ENCODE peak calls at places on chromosomes 7 and 10, in four cellular contexts. One of them, this sample, is unnamed.

GRCh38 chr7:100087055-100087750 is 1.6 kb upstream of the COPS6 start:
- DNase-seq in aorta: no peak
- DNase-seq in pancreas: no peak
- DNase-seq in CD4-positive, alpha-beta memory T cell: no peak
- DNase-seq in this sample: no peak

GRCh38 chr7:36286241-36286640 is 103.4 kb upstream of the ANLN start:
- DNase-seq in CD4-positive, alpha-beta memory T cell: peak; percentile 83
- DNase-seq in aorta: no peak
- DNase-seq in pancreas: no peak
- DNase-seq in this sample: peak; percentile 71

GRCh38 chr10:23343591-23344225 is 889 bp downstream of the C10orf67 start:
- DNase-seq in CD4-positive, alpha-beta memory T cell: peak; percentile 24
- DNase-seq in aorta: peak; percentile 62
- DNase-seq in pancreas: peak; percentile 65
- DNase-seq in this sample: no peak

GRCh38 chr10:110006358-110007170 is 1.2 kb upstream of the ADD3 start:
- DNase-seq in aorta: peak; percentile 86
- DNase-seq in pancreas: no peak
- DNase-seq in CD4-positive, alpha-beta memory T cell: no peak
- DNase-seq in this sample: peak; percentile 1

GRCh38 chr10:112471878-112472487 is 25.0 kb downstream of the VTI1A start:
- DNase-seq in aorta: no peak
- DNase-seq in CD4-positive, alpha-beta memory T cell: peak; percentile 28
- DNase-seq in pancreas: no peak
- DNase-seq in this sample: no peak

GRCh38 chr7:28808786-28809533 is 149.2 kb downstream of the TRIL start:
- DNase-seq in pancreas: no peak
- DNase-seq in CD4-positive, alpha-beta memory T cell: no peak
- DNase-seq in aorta: peak; percentile 63
- DNase-seq in this sample: no peak

GRCh38 chr7:92622680-92623079 is 32.5 kb upstream of the FAM133B start:
- DNase-seq in pancreas: no peak
- DNase-seq in CD4-positive, alpha-beta memory T cell: no peak
- DNase-seq in aorta: no peak
- DNase-seq in this sample: no peak

GRCh38 chr10:61961278-61961677 is 59.8 kb downstream of the ARID5B start:
- DNase-seq in pancreas: no peak
- DNase-seq in aorta: no peak
- DNase-seq in CD4-positive, alpha-beta memory T cell: peak; percentile 51
- DNase-seq in this sample: no peak

GRCh38 chr7:85829817-85830432 is 643.1 kb upstream of the SEMA3D start:
- DNase-seq in aorta: no peak
- DNase-seq in pancreas: no peak
- DNase-seq in CD4-positive, alpha-beta memory T cell: no peak
- DNase-seq in this sample: no peak

GRCh38 chr10:43136432-43136831 is 1.8 kb upstream of the CSGALNACT2 start:
- DNase-seq in CD4-positive, alpha-beta memory T cell: no peak
- DNase-seq in pancreas: no peak
- DNase-seq in aorta: no peak
- DNase-seq in this sample: no peak

GRCh38 chr7:85567983-85568382 is 381.1 kb upstream of the SEMA3D start:
- DNase-seq in pancreas: no peak
- DNase-seq in CD4-positive, alpha-beta memory T cell: no peak
- DNase-seq in aorta: no peak
- DNase-seq in this sample: no peak

GRCh38 chr10:88478256-88478655 is 104.9 kb downstream of the RNLS start:
- DNase-seq in pancreas: no peak
- DNase-seq in aorta: no peak
- DNase-seq in CD4-positive, alpha-beta memory T cell: no peak
- DNase-seq in this sample: no peak

GRCh38 chr7:129835436-129836020 is 117.2 kb downstream of the UBE2H start:
- DNase-seq in CD4-positive, alpha-beta memory T cell: no peak
- DNase-seq in aorta: no peak
- DNase-seq in pancreas: no peak
- DNase-seq in this sample: no peak

GRCh38 chr7:1388021-1388704 is 71.1 kb downstream of the MICALL2 start:
- DNase-seq in pancreas: peak; percentile 8
- DNase-seq in aorta: no peak
- DNase-seq in CD4-positive, alpha-beta memory T cell: no peak
- DNase-seq in this sample: no peak

GRCh38 chr10:80104066-80104926 is 25.8 kb downstream of the TMEM254 start:
- DNase-seq in aorta: no peak
- DNase-seq in CD4-positive, alpha-beta memory T cell: peak; percentile 54
- DNase-seq in pancreas: no peak
- DNase-seq in this sample: peak; percentile 51

GRCh38 chr10:110903280-110904278 is 15.4 kb downstream of the BBIP1 start:
- DNase-seq in pancreas: no peak
- DNase-seq in aorta: no peak
- DNase-seq in CD4-positive, alpha-beta memory T cell: no peak
- DNase-seq in this sample: no peak

GRCh38 chr7:46751471-46751870 is 830.4 kb upstream of the IGFBP3 start:
- DNase-seq in aorta: no peak
- DNase-seq in pancreas: no peak
- DNase-seq in CD4-positive, alpha-beta memory T cell: no peak
- DNase-seq in this sample: no peak
- H3K4me1 ChIP-seq in aorta: peaks cover 16% of the 10 kb centered on the region
- H3K4me1 ChIP-seq in pancreas: no peaks in the 10 kb centered on the region
- H3K4me1 ChIP-seq in CD4-positive, alpha-beta memory T cell: no peaks in the 10 kb centered on the region
- H3K4me1 ChIP-seq in this sample: no peaks in the 10 kb centered on the region

GRCh38 chr10:130394832-130395231 is 258.6 kb downstream of the GLRX3 start:
- DNase-seq in CD4-positive, alpha-beta memory T cell: no peak
- DNase-seq in pancreas: no peak
- DNase-seq in aorta: no peak
- DNase-seq in this sample: no peak
- H3K9me3 ChIP-seq in CD4-positive, alpha-beta memory T cell: no peaks in the 10 kb centered on the region
- H3K9me3 ChIP-seq in pancreas: no peaks in the 10 kb centered on the region
- H3K9me3 ChIP-seq in aorta: peaks cover 2% of the 10 kb centered on the region
- H3K9me3 ChIP-seq in this sample: no peaks in the 10 kb centered on the region

DNA sequence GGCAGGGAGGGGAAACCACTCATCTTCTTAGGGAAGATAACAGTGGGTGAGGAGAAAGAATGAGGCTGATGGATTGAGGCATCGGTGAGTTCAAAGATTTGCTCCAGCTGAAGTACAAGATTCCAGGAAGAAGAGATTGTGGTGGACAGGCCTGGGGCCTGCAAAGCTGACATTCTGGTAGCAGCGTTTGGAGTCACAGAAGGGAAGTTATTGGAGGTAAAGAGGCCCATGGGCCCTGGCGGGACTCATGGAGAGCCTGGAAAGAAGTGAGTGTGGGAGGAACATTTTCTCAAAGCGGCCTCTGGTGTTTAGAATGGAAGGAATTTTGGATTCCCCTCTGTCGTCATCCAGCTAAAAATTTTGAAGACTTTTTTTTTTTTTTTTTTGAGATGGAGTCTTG is 160.0 kb upstream of the KLF6 start:
- DNase-seq in aorta: no peak
- DNase-seq in pancreas: no peak
- DNase-seq in CD4-positive, alpha-beta memory T cell: no peak
- DNase-seq in this sample: no peak
- H3K4me1 ChIP-seq in aorta: peaks cover 6% of the 10 kb centered on the region
- H3K4me1 ChIP-seq in pancreas: no peaks in the 10 kb centered on the region
- H3K4me1 ChIP-seq in CD4-positive, alpha-beta memory T cell: peaks cover 70% of the 10 kb centered on the region
- H3K4me1 ChIP-seq in this sample: peaks cover 46% of the 10 kb centered on the region

DNA sequence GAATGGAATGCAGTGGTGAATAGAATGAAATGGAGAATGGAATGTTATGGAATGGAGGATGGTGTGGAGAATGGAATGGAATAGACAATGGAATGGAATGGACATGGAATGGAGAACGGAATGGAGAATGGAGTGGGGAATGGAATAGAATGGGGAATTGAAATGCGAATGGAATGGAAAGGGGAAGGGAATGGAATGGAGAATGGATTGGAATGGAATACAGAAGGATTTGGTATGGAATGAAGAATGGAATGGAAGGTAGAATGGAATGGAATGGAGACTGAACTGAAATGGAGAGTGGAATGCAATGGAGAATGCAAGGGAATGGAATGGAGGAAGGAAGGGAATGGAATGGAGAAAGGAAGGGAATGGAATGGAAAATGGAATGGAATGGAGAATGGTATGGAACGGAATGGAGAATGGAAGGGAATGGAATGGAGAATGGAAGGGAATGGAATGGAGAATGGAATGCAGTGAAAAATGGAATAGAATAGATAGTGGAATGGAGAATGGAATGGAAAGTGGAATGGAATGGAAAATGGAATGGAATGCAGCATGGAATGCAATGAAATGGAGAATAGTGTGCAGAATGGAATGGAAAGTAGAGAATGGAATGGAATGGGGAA is 94.8 kb downstream of the NSUN6 start:
- DNase-seq in pancreas: no peak
- DNase-seq in CD4-positive, alpha-beta memory T cell: no peak
- DNase-seq in aorta: no peak
- DNase-seq in this sample: no peak
- H3K9me3 ChIP-seq in pancreas: no peaks in the 10 kb centered on the region
- H3K9me3 ChIP-seq in CD4-positive, alpha-beta memory T cell: no peaks in the 10 kb centered on the region
- H3K9me3 ChIP-seq in aorta: no peaks in the 10 kb centered on the region
- H3K9me3 ChIP-seq in this sample: no peaks in the 10 kb centered on the region

DNA sequence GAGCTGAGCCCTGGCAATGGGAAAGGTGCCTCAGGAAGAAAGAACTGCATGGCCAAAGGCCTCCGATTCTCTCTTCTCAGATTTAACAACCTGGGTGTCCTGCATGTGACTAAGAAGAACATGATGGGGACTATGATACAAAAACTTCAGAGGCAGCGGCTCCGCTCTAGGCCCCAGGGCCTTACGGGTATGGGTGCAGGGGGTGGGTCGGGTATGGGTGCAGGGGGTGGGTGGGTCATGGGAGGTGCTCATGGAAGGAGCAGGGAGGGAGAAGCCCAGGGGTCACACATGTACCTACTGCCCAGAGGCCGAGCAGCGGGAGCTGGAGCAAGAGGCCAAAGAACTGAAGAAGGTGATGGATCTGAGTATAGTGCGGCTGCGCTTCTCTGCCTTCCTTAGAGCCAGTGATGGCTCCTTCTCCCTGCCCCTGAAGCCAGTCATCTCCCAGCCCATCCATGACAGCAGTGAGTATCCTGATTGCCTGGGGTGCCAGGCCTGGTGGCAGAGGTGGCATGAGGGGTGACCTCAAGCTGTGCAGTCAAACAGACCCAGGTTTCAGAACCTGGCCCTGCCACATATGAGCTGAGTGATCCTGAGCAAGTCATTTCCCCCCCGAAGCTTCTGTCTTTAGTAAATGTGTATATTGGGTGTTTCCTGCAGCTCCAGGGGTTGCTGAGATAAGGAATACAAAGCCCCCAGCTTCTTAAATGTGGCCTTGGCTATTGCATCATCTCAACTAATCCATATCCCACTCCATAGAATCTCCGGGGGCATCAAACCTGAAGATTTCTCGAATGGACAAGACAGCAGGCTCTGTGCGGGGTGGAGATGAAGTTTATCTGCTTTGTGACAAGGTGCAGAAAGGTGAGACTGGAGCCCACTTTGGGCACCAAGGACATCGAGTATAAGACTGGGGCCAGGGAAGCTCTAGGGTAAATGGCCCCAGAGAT is 2.0 kb downstream of the NFKB2 start:
- DNase-seq in aorta: no peak
- DNase-seq in pancreas: no peak
- DNase-seq in CD4-positive, alpha-beta memory T cell: no peak
- DNase-seq in this sample: no peak
- H3K4me1 ChIP-seq in aorta: no peaks in the 10 kb centered on the region
- H3K4me1 ChIP-seq in pancreas: no peaks in the 10 kb centered on the region
- H3K4me1 ChIP-seq in CD4-positive, alpha-beta memory T cell: peaks cover 53% of the 10 kb centered on the region
- H3K4me1 ChIP-seq in this sample: peaks cover 38% of the 10 kb centered on the region

This sample was measured in CD8-positive, alpha-beta memory T cell.